ENCODE peak calls at places on chromosomes 13 and 19, in four cellular contexts. A is retinal pigment epithelial cell, W is body of pancreas, T is BJ. O is an unnamed sample.

GRCh38 chr19:2488942-2489731 is 13.2 kb downstream of the GADD45B start:
- DNase-seq in A (no peak), W (peak; percentile 72), T (no peak), O (no peak)

GRCh38 chr19:11931513-11931912 is 6.6 kb downstream of the ZNF700 start:
- DNase-seq in A (no peak), W (no peak), T (no peak), O (no peak)

GRCh38 chr19:55116232-55117062 is 990 bp downstream of the PPP1R12C start:
- DNase-seq in A (no peak), W (peak; percentile 33), T (no peak), O (peak; percentile 40)

GRCh38 chr13:71218960-71219359 is 648.0 kb downstream of the DACH1 start:
- DNase-seq in A (no peak), W (no peak), T (no peak), O (no peak)

GRCh38 chr13:34303346-34303745 is 485.4 kb downstream of the RFC3 start:
- DNase-seq in A (no peak), W (no peak), T (no peak), O (no peak)

GRCh38 chr13:42395066-42395821 is 123.3 kb downstream of the AKAP11 start:
- DNase-seq in A (no peak), W (no peak), T (no peak), O (no peak)

GRCh38 chr13:45406421-45406820 is 11.8 kb downstream of the SLC25A30 start:
- DNase-seq in A (no peak), W (no peak), T (no peak), O (no peak)

GRCh38 chr19:913080-913748 is at the start of gene R3HDM4:
- DNase-seq in A (no peak), W (peak; percentile 80), T (no peak), O (peak; percentile 46)

GRCh38 chr19:47623921-47624391 is 15.0 kb downstream of the BICRA start:
- DNase-seq in A (no peak), W (no peak), T (no peak), O (no peak)

GRCh38 chr13:26503826-26504594 is 53.5 kb upstream of the WASF3 start:
- DNase-seq in A (no peak), W (no peak), T (no peak), O (no peak)
- TF ChIP-seq CTCF in A (no peak), W (no peak), T (no peak), O (no peak)

DNA sequence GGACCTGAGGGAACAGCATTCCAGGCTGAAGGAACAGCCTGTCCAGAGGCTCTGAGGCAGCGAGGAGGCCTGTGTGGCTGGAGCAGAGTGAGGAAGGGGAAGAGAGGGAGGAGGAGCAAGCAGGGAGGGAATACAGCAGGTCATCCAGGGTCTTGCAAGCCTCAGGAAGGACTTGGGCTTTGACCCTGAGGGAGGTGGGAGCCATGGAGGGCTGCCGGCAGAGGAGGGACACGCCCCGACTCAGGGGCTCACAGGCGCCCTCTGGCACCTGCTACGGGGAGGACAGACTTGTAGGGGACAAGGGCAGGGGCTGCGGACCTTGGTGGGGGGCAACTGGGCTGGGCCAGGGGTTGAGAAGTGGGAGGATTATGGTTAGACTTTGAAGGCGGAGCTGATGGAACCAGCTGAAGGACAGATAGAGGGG is 4.7 kb downstream of the TINCR start:
- DNase-seq in A (no peak), W (no peak), T (no peak), O (no peak)
- TF ChIP-seq CTCF in A (peak; percentile 16), W (no peak), T (no peak), O (no peak)

DNA sequence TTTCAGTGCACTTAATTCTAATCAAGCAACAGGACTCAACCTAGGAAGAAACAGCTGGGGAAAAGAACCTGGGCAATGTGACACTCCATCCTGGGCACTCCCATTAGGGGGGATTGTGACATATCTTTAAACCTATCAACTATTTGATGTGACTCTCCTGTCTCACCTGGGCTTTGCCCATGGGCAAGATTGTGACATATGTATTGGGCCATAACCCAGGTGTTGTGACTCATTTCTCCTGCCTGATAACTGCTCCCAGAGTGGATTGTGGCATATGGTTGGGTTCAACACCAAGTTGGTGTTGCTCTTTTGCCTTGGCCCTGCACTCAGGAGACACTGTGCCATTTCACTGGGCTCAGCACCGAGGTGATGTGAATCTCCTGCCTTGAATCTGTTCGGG is 82.6 kb downstream of the ZNF723 start:
- DNase-seq in A (no peak), W (no peak), T (no peak), O (no peak)
- TF ChIP-seq CTCF in A (no peak), W (no peak), T (no peak), O (no peak)

DNA sequence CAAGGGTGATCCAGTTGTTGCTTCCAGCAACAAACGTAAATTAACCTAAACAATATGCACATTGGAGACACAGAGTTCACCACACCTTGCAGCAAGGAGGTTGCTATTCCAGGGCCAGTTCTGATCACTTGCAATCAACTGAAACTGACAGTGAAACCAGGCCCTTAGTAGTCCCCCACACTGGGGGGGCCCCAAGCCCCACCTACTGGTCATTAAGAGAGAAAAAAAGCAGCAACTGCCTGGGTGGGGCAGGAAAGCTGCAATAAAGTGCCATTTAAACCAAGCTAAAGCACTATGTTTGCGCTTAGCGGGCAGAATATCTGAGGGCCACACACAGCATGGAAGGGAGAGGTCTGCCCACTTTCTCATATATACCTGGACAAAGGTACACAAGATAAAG is 51.5 kb downstream of the ATP7B start:
- DNase-seq in A (no peak), W (no peak), T (no peak), O (no peak)
- TF ChIP-seq CTCF in A (no peak), W (no peak), T (no peak), O (no peak)

GRCh38 chr19:21047712-21048111 is 27.3 kb downstream of the ZNF430 start:
- DNase-seq in A (no peak), W (no peak), T (no peak), O (no peak)

GRCh38 chr19:21046489-21046888 is 26.0 kb downstream of the ZNF430 start:
- DNase-seq in A (no peak), W (no peak), T (no peak), O (no peak)

GRCh38 chr19:21045028-21045427 is 24.6 kb downstream of the ZNF430 start:
- DNase-seq in A (no peak), W (no peak), T (no peak), O (no peak)
- TF ChIP-seq CTCF in A (no peak), W (no peak), T (no peak), O (no peak)

DNA sequence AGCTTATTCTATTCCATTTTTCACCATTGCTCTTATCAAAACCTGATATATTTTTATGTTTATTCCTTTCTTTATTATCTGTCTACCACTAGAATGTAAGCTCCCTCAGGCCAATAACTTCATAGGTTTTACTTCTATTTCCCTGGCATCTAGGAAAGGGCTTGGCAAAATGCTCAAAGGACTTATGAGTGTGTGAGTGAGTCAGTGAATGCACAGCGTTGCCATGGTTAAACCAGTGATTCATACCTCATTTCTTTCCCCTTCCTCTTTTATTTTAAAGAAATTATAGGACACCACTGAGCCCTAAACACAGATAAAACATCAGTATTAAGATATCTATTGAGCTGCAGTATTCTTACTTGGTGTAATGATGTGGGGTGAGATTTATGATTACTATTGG is 162.1 kb downstream of the GPC6 start:
- DNase-seq in A (no peak), W (no peak), T (no peak), O (no peak)
- TF ChIP-seq CTCF in A (no peak), W (no peak), T (no peak), O (no peak)

DNA sequence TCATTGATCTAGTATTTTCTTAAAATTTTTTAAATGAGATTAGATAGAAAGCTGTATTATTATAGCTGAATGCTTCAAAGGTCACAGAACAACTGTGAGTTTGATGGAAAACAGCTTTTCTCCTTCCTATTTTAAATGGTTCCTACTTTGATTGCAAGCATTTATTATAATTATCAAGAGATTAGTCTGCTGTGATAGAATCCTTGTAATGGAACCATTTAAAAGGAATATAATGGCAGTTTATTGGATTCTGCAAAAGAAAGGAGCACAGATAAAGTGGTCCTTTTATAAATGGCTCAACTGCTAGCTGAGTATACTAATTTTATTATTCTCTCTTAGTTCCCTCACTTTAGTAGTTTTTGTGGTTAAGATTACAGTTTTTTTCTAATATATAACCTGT is 87.0 kb downstream of the MAB21L1 start:
- DNase-seq in A (no peak), W (no peak), T (no peak), O (no peak)
- TF ChIP-seq CTCF in A (no peak), W (no peak), T (no peak), O (no peak)

O was measured in omental fat pad.